ENCODE peak calls at places on chromosomes 3 and 15, in five cellular contexts. I is choroid plexus epithelial cell, G is GM20000, A is GM23338, M is gastrocnemius medialis. Y is an unnamed sample.

GRCh38 chr15:65375871-65376552 is 1.8 kb downstream of the IGDCC3 start:
- DNase-seq in I (no peak), G (no peak), A (no peak), M (no peak), Y (no peak)

GRCh38 chr15:66996099-66996498 is 69.3 kb upstream of the SMAD3 start:
- DNase-seq in I (no peak), G (no peak), A (no peak), M (no peak), Y (no peak)

GRCh38 chr3:73796382-73796781 is 171.6 kb upstream of the PDZRN3 start:
- DNase-seq in I (no peak), G (no peak), A (no peak), M (no peak), Y (no peak)

GRCh38 chr3:87473944-87474343 is 197.6 kb upstream of the POU1F1 start:
- DNase-seq in I (no peak), G (no peak), A (no peak), M (no peak), Y (no peak)

GRCh38 chr15:53193149-53193548 is 403.0 kb upstream of the ONECUT1 start:
- DNase-seq in I (peak), G (peak), A (peak), M (no peak), Y (no peak)

GRCh38 chr15:70245932-70246622 is 148.4 kb upstream of the TLE3 start:
- DNase-seq in I (peak), G (no peak), A (no peak), M (peak), Y (no peak)

GRCh38 chr3:76900571-76900970 is 139.3 kb upstream of the ROBO2 start:
- DNase-seq in I (peak), G (no peak), A (no peak), M (no peak), Y (no peak)

GRCh38 chr15:70098461-70099166 is 897 bp upstream of the TLE3 start:
- DNase-seq in I (no peak), G (no peak), A (peak), M (peak), Y (peak)

GRCh38 chr3:143502101-143502500 is 346.2 kb downstream of the SLC9A9 start:
- DNase-seq in I (no peak), G (no peak), A (no peak), M (no peak), Y (no peak)

GRCh38 chr15:70566047-70566835 is 197.1 kb downstream of the UACA start:
- DNase-seq in I (peak), G (no peak), A (peak), M (no peak), Y (peak)

GRCh38 chr3:155704041-155704440 is 40.8 kb downstream of the PLCH1 start:
- DNase-seq in I (no peak), G (no peak), A (no peak), M (no peak), Y (no peak)

GRCh38 chr3:45139372-45139894 is 6.7 kb downstream of the CDCP1 start:
- DNase-seq in I (peak), G (no peak), A (no peak), M (no peak), Y (no peak)

GRCh38 chr3:159583662-159584061 is 405.0 kb upstream of the IL12A start:
- DNase-seq in I (peak), G (no peak), A (peak), M (no peak), Y (no peak)

GRCh38 chr3:159586587-159587202 is 401.9 kb upstream of the IL12A start:
- DNase-seq in I (peak), G (no peak), A (peak), M (no peak), Y (no peak)
- TF ChIP-seq CTCF in I (peak), G (no peak), A (peak), M (no peak), Y (no peak)

GRCh38 chr15:47715856-47716445 is 1.4 kb upstream of the SEMA6D start:
- DNase-seq in I (peak), G (no peak), A (no peak), M (no peak), Y (no peak)

GRCh38 chr15:47715402-47715801 is 1.9 kb upstream of the SEMA6D start:
- DNase-seq in I (no peak), G (no peak), A (no peak), M (no peak), Y (no peak)

GRCh38 chr15:47708595-47708994 is 8.7 kb upstream of the SEMA6D start:
- DNase-seq in I (no peak), G (no peak), A (no peak), M (no peak), Y (no peak)

GRCh38 chr15:47708116-47708515 is 9.2 kb upstream of the SEMA6D start:
- DNase-seq in I (no peak), G (no peak), A (no peak), M (no peak), Y (no peak)

DNA sequence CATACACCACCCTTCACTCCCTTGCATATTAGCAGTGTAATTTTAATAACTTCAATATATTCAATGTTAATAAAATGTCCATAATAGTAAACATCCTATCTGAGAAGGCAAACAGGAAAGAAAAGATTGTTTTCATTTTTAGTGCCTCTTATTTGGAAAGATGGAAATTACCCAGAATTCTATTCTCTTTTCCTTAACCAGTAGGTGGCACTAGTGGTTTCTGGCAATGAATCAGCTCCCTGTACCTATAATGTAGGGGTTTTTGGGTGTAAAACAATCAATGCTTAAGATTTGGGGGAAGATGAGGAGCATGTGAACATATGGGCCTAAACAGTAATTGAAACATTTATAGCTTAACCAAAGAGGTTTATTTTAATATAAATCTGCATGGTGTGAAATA is 5.7 kb upstream of the SEMA6D start:
- DNase-seq in I (peak), G (peak), A (peak), M (no peak), Y (no peak)
- TF ChIP-seq CTCF in I (peak), G (no peak), A (peak), M (peak), Y (peak)

GRCh38 chr3:183500981-183501704 is 54.4 kb downstream of the KLHL6 start:
- DNase-seq in I (no peak), G (no peak), A (no peak), M (no peak), Y (no peak)

GRCh38 chr3:183503738-183504137 is 51.8 kb downstream of the KLHL6 start:
- DNase-seq in I (no peak), G (no peak), A (peak), M (no peak), Y (no peak)

GRCh38 chr3:183502237-183502636 is 53.3 kb downstream of the KLHL6 start:
- DNase-seq in I (no peak), G (no peak), A (no peak), M (no peak), Y (no peak)

GRCh38 chr3:183504597-183504996 is 50.9 kb downstream of the KLHL6 start:
- DNase-seq in I (no peak), G (no peak), A (no peak), M (no peak), Y (no peak)

GRCh38 chr3:183502782-183503181 is 52.7 kb downstream of the KLHL6 start:
- DNase-seq in I (peak), G (no peak), A (no peak), M (peak), Y (peak)
- TF ChIP-seq CTCF in I (peak), G (no peak), A (peak), M (peak), Y (no peak)

GRCh38 chr3:14254812-14255702 is 76.4 kb downstream of the LSM3 start:
- DNase-seq in I (no peak), G (no peak), A (no peak), M (no peak), Y (no peak)

GRCh38 chr3:14258906-14259904 is 80.6 kb downstream of the LSM3 start:
- DNase-seq in I (no peak), G (no peak), A (no peak), M (no peak), Y (peak)

GRCh38 chr3:14253983-14254382 is 75.4 kb downstream of the LSM3 start:
- DNase-seq in I (no peak), G (no peak), A (no peak), M (no peak), Y (peak)

GRCh38 chr3:14256046-14256445 is 77.4 kb downstream of the LSM3 start:
- DNase-seq in I (no peak), G (no peak), A (no peak), M (no peak), Y (no peak)

GRCh38 chr3:14256561-14257342 is 78.1 kb downstream of the LSM3 start:
- DNase-seq in I (no peak), G (no peak), A (peak), M (peak), Y (no peak)
- TF ChIP-seq CTCF in I (no peak), G (no peak), A (no peak), M (no peak), Y (no peak)

GRCh38 chr15:26628879-26629529 is 143.9 kb downstream of the GABRB3 start:
- DNase-seq in I (no peak), G (no peak), A (peak), M (peak), Y (no peak)
- TF ChIP-seq CTCF in I (no peak), G (no peak), A (no peak), M (no peak), Y (no peak)

DNA sequence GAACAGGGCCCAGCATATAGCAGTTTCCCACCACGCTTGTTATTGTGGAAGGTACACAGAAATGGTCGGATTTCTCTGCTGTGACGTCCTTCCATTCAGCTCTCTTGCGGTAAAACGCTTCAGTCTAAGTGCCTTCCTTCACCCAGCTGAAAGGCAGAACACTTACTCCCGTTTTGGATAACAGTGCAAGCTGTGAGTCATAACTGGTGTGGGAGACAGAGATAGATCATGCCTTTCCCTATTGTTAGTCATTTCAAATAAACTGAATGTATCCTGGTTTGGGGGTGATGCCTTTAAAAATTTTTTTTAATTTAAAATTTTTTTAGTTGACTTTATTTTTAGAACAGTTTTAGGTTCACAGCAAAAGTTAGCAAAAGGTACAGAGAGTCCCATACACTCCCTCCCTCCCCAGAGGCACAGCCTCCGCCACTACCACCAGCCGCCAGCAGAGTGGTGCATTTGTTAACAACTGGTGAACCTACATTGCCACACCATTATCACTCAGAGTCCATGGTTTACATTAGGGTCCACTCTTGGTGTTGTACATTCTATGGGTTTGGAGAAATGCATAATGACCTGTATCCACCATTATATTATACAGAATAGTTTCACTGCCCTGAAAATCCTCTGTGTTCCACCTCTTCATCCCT is 94.9 kb upstream of the NSMCE3 start:
- DNase-seq in I (peak), G (no peak), A (peak), M (no peak), Y (no peak)
- TF ChIP-seq CTCF in I (peak), G (no peak), A (peak), M (no peak), Y (no peak)

DNA sequence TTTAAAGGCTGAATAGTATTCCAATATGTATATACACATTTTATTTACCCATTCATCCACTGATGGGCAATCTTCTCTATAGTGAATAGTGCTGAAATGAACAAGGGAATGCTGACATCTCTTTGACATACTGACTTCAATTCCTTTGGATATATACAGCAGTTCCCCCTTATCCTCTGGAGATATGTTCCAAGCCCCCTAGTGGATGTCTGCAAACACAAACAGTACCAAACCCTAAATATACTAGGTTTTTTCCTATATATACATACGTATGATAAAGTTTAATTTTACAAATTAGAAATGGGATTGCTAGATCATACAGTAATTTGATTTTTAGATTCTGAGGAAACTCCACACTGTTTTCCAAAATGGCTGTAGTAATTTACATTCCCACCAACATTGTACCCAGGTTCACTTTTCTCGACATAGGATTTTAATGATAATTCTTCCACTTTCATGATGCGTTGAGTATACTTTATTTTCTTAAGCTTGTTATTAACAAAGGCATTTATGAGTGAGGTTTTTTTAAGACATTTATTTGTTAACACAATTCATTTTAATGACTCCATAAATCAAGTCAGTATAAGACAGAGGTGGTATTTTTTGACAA is 38.2 kb downstream of the VPS13C start:
- DNase-seq in I (peak), G (no peak), A (peak), M (no peak), Y (no peak)
- TF ChIP-seq CTCF in I (peak), G (no peak), A (peak), M (no peak), Y (no peak)

DNA sequence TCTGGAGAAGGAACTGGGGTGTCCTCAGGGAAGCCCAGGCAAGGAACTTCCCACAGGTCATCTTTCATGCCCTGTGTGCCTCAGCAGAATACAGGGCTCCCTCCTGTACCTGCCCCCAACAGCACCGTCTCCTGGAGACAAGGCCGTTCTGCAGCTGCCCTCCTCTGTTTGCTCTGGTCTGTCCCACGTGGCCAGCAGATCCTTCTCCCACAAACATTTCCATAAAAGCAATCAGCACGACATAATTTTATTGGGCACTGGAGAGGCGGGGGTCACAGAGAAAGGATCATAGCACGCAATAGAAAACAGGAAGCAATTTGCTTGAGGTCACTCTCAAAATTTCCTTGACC is 29.5 kb downstream of the STARD5 start:
- DNase-seq in I (no peak), G (no peak), A (peak), M (no peak), Y (no peak)
- TF ChIP-seq CTCF in I (no peak), G (peak), A (peak), M (no peak), Y (no peak)

GRCh38 chr3:13241621-13242363 is 168.6 kb upstream of the IQSEC1 start:
- DNase-seq in I (no peak), G (no peak), A (no peak), M (no peak), Y (no peak)
- TF ChIP-seq CTCF in I (no peak), G (no peak), A (peak), M (no peak), Y (no peak)

DNA sequence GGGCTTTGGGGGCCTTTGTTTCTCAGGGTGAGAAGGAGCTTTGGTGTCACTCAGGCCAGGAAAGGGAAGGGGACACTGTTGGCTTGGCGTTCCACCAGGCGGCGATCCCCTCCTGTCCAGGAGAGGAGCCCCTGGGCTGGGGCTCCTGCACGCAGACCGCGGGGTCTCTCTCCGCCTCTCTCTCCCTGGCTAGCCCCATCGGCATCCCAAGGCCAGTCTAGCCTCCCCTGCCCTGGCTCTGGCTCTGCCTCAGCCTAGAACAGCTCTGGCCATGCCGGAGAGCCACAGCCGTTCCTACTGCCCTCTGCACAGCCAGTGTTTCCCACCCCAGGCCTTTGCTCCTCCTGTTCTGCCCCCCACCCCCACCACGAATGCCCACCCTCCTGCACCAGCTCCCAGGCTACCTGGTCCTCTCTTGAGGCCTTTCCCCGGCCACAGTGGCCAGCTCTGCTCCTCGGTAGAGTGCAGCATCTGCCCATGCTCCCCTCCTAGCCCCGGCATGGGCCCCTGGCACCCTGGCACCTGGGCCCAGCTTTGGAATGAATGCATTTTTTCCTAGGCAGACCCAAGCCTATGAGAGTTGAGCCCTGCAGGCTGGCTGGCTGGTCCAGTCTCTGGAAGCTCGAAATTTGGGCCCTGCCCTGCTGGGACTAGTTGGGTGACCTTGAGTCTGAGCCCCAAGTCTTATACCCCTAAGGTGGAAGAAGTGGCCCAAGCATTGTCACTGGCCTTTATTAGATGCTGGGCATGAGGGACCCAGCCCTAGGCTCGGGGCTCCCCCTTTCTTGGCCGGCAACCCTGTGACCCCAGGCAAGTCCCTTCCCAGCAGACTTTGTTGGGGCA is 2.4 kb downstream of the PLXNA1 start:
- DNase-seq in I (no peak), G (no peak), A (no peak), M (no peak), Y (no peak)
- TF ChIP-seq CTCF in I (no peak), G (no peak), A (peak), M (no peak), Y (no peak)